ENCODE peak calls at places on chromosomes 13 and 19, in five cellular contexts. P is GM13977, J is head of caudate nucleus, A is Kasumi-1, I is endodermal cell. G is an unnamed sample.

GRCh38 chr13:96089749-96090239 is at the start of gene HS6ST3:
- DNase-seq in P (peak), J (peak), A (no peak), I (peak), G (peak)

GRCh38 chr13:98325724-98326123 is 148.7 kb upstream of the RNF113B start:
- DNase-seq in P (no peak), J (no peak), A (no peak), I (no peak), G (no peak)

GRCh38 chr19:12838893-12839656 is 760 bp downstream of the MAST1 start:
- DNase-seq in P (no peak), J (no peak), A (no peak), I (peak), G (no peak)

GRCh38 chr19:40433391-40434216 is 7.8 kb upstream of the SERTAD1 start:
- DNase-seq in P (peak), J (peak), A (peak), I (peak), G (peak)

GRCh38 chr13:65789815-65790214 is 1440.3 kb downstream of the PCDH9 start:
- DNase-seq in P (no peak), J (no peak), A (no peak), I (no peak), G (no peak)

GRCh38 chr19:30637926-30638325 is 265.7 kb downstream of the ZNF536 start:
- DNase-seq in P (no peak), J (no peak), A (no peak), I (no peak), G (no peak)

GRCh38 chr19:55537741-55538111 is 793 bp upstream of the SBK2 start:
- DNase-seq in P (no peak), J (no peak), A (no peak), I (peak), G (no peak)

GRCh38 chr13:33191425-33192221 is 93.9 kb downstream of the STARD13 start:
- DNase-seq in P (no peak), J (no peak), A (no peak), I (no peak), G (no peak)

GRCh38 chr19:32489971-32490370 is 84.4 kb downstream of the DPY19L3 start:
- DNase-seq in P (no peak), J (no peak), A (no peak), I (no peak), G (no peak)

GRCh38 chr19:10339380-10339960 is at the start of gene ICAM3:
- DNase-seq in P (peak), J (no peak), A (peak), I (peak), G (no peak)

GRCh38 chr19:40596608-40597328 is 4.4 kb upstream of the LTBP4 start:
- DNase-seq in P (no peak), J (no peak), A (no peak), I (peak), G (peak)

GRCh38 chr13:20980420-20980819 is 77.9 kb upstream of the XPO4 start:
- DNase-seq in P (no peak), J (no peak), A (no peak), I (no peak), G (no peak)